ENCODE peak calls at places on chromosomes 2 and 18, in six cellular contexts. One of them, this sample, is unnamed.

GRCh38 chr2:33236457-33236856 is 240.0 kb upstream of the RASGRP3 start:
- DNase-seq in activated CD4-positive, alpha-beta T cell treated with anti-CD3 and anti-CD28 coated beads, Interleukin-2, amount 50 U/mL, for 1 hour: no peak
- DNase-seq in activated CD4-positive, CD25-positive, alpha-beta regulatory T cell treated with anti-CD3 and anti-CD28 coated beads, Interleukin-2, amount 50 U/mL, for 16 hours: no peak
- DNase-seq in stomach: no peak
- DNase-seq in stimulated activated CD4-positive, alpha-beta T cell treated with anti-CD3 and anti-CD28 coated beads, Interleukin-1b, Interleukin-23, amount 100 ng/mL, for 24 hours: no peak
- DNase-seq in mammary epithelial cell: peak
- DNase-seq in this sample: no peak

GRCh38 chr2:241030883-241031282 is 32.5 kb downstream of the SNED1 start:
- DNase-seq in mammary epithelial cell: no peak
- DNase-seq in activated CD4-positive, alpha-beta T cell treated with anti-CD3 and anti-CD28 coated beads, Interleukin-2, amount 50 U/mL, for 1 hour: no peak
- DNase-seq in stomach: no peak
- DNase-seq in activated CD4-positive, CD25-positive, alpha-beta regulatory T cell treated with anti-CD3 and anti-CD28 coated beads, Interleukin-2, amount 50 U/mL, for 16 hours: no peak
- DNase-seq in stimulated activated CD4-positive, alpha-beta T cell treated with anti-CD3 and anti-CD28 coated beads, Interleukin-1b, Interleukin-23, amount 100 ng/mL, for 24 hours: no peak
- DNase-seq in this sample: no peak

GRCh38 chr18:40407913-40408312 is 1547.1 kb upstream of the PIK3C3 start:
- DNase-seq in activated CD4-positive, CD25-positive, alpha-beta regulatory T cell treated with anti-CD3 and anti-CD28 coated beads, Interleukin-2, amount 50 U/mL, for 16 hours: no peak
- DNase-seq in stomach: no peak
- DNase-seq in stimulated activated CD4-positive, alpha-beta T cell treated with anti-CD3 and anti-CD28 coated beads, Interleukin-1b, Interleukin-23, amount 100 ng/mL, for 24 hours: no peak
- DNase-seq in mammary epithelial cell: no peak
- DNase-seq in activated CD4-positive, alpha-beta T cell treated with anti-CD3 and anti-CD28 coated beads, Interleukin-2, amount 50 U/mL, for 1 hour: no peak
- DNase-seq in this sample: no peak

GRCh38 chr2:174535757-174536703 is 49.2 kb upstream of the GPR155 start:
- DNase-seq in stomach: no peak
- DNase-seq in activated CD4-positive, alpha-beta T cell treated with anti-CD3 and anti-CD28 coated beads, Interleukin-2, amount 50 U/mL, for 1 hour: no peak
- DNase-seq in stimulated activated CD4-positive, alpha-beta T cell treated with anti-CD3 and anti-CD28 coated beads, Interleukin-1b, Interleukin-23, amount 100 ng/mL, for 24 hours: no peak
- DNase-seq in activated CD4-positive, CD25-positive, alpha-beta regulatory T cell treated with anti-CD3 and anti-CD28 coated beads, Interleukin-2, amount 50 U/mL, for 16 hours: no peak
- DNase-seq in mammary epithelial cell: no peak
- DNase-seq in this sample: no peak

GRCh38 chr2:96374211-96374951 is 38.8 kb downstream of the NCAPH start:
- DNase-seq in activated CD4-positive, alpha-beta T cell treated with anti-CD3 and anti-CD28 coated beads, Interleukin-2, amount 50 U/mL, for 1 hour: no peak
- DNase-seq in stimulated activated CD4-positive, alpha-beta T cell treated with anti-CD3 and anti-CD28 coated beads, Interleukin-1b, Interleukin-23, amount 100 ng/mL, for 24 hours: no peak
- DNase-seq in mammary epithelial cell: peak
- DNase-seq in stomach: peak
- DNase-seq in activated CD4-positive, CD25-positive, alpha-beta regulatory T cell treated with anti-CD3 and anti-CD28 coated beads, Interleukin-2, amount 50 U/mL, for 16 hours: no peak
- DNase-seq in this sample: no peak

GRCh38 chr2:140657657-140658056 is 1473.2 kb downstream of the LRP1B start:
- DNase-seq in activated CD4-positive, alpha-beta T cell treated with anti-CD3 and anti-CD28 coated beads, Interleukin-2, amount 50 U/mL, for 1 hour: no peak
- DNase-seq in stomach: no peak
- DNase-seq in activated CD4-positive, CD25-positive, alpha-beta regulatory T cell treated with anti-CD3 and anti-CD28 coated beads, Interleukin-2, amount 50 U/mL, for 16 hours: no peak
- DNase-seq in mammary epithelial cell: peak
- DNase-seq in stimulated activated CD4-positive, alpha-beta T cell treated with anti-CD3 and anti-CD28 coated beads, Interleukin-1b, Interleukin-23, amount 100 ng/mL, for 24 hours: no peak
- DNase-seq in this sample: no peak

GRCh38 chr2:83475371-83475770 is 983.7 kb downstream of the SUCLG1 start:
- DNase-seq in activated CD4-positive, alpha-beta T cell treated with anti-CD3 and anti-CD28 coated beads, Interleukin-2, amount 50 U/mL, for 1 hour: no peak
- DNase-seq in mammary epithelial cell: no peak
- DNase-seq in stomach: no peak
- DNase-seq in stimulated activated CD4-positive, alpha-beta T cell treated with anti-CD3 and anti-CD28 coated beads, Interleukin-1b, Interleukin-23, amount 100 ng/mL, for 24 hours: no peak
- DNase-seq in activated CD4-positive, CD25-positive, alpha-beta regulatory T cell treated with anti-CD3 and anti-CD28 coated beads, Interleukin-2, amount 50 U/mL, for 16 hours: no peak
- DNase-seq in this sample: no peak

GRCh38 chr2:201933792-201934229 is 99.8 kb upstream of the FZD7 start:
- DNase-seq in mammary epithelial cell: no peak
- DNase-seq in stimulated activated CD4-positive, alpha-beta T cell treated with anti-CD3 and anti-CD28 coated beads, Interleukin-1b, Interleukin-23, amount 100 ng/mL, for 24 hours: no peak
- DNase-seq in stomach: no peak
- DNase-seq in activated CD4-positive, alpha-beta T cell treated with anti-CD3 and anti-CD28 coated beads, Interleukin-2, amount 50 U/mL, for 1 hour: no peak
- DNase-seq in activated CD4-positive, CD25-positive, alpha-beta regulatory T cell treated with anti-CD3 and anti-CD28 coated beads, Interleukin-2, amount 50 U/mL, for 16 hours: no peak
- DNase-seq in this sample: no peak

GRCh38 chr2:45191972-45192371 is 182.7 kb upstream of the SIX2 start:
- DNase-seq in stomach: no peak
- DNase-seq in activated CD4-positive, alpha-beta T cell treated with anti-CD3 and anti-CD28 coated beads, Interleukin-2, amount 50 U/mL, for 1 hour: no peak
- DNase-seq in mammary epithelial cell: no peak
- DNase-seq in activated CD4-positive, CD25-positive, alpha-beta regulatory T cell treated with anti-CD3 and anti-CD28 coated beads, Interleukin-2, amount 50 U/mL, for 16 hours: no peak
- DNase-seq in stimulated activated CD4-positive, alpha-beta T cell treated with anti-CD3 and anti-CD28 coated beads, Interleukin-1b, Interleukin-23, amount 100 ng/mL, for 24 hours: no peak
- DNase-seq in this sample: no peak

GRCh38 chr2:62293490-62294212 is 97.7 kb downstream of the B3GNT2 start:
- DNase-seq in stimulated activated CD4-positive, alpha-beta T cell treated with anti-CD3 and anti-CD28 coated beads, Interleukin-1b, Interleukin-23, amount 100 ng/mL, for 24 hours: no peak
- DNase-seq in mammary epithelial cell: peak
- DNase-seq in stomach: peak
- DNase-seq in activated CD4-positive, alpha-beta T cell treated with anti-CD3 and anti-CD28 coated beads, Interleukin-2, amount 50 U/mL, for 1 hour: no peak
- DNase-seq in activated CD4-positive, CD25-positive, alpha-beta regulatory T cell treated with anti-CD3 and anti-CD28 coated beads, Interleukin-2, amount 50 U/mL, for 16 hours: no peak
- DNase-seq in this sample: peak

GRCh38 chr2:138447889-138448570 is 53.5 kb upstream of the SPOPL start:
- DNase-seq in activated CD4-positive, alpha-beta T cell treated with anti-CD3 and anti-CD28 coated beads, Interleukin-2, amount 50 U/mL, for 1 hour: no peak
- DNase-seq in mammary epithelial cell: no peak
- DNase-seq in activated CD4-positive, CD25-positive, alpha-beta regulatory T cell treated with anti-CD3 and anti-CD28 coated beads, Interleukin-2, amount 50 U/mL, for 16 hours: no peak
- DNase-seq in stimulated activated CD4-positive, alpha-beta T cell treated with anti-CD3 and anti-CD28 coated beads, Interleukin-1b, Interleukin-23, amount 100 ng/mL, for 24 hours: no peak
- DNase-seq in stomach: no peak
- DNase-seq in this sample: no peak

GRCh38 chr2:241635756-241636155 is 1.2 kb downstream of the THAP4 start:
- DNase-seq in activated CD4-positive, alpha-beta T cell treated with anti-CD3 and anti-CD28 coated beads, Interleukin-2, amount 50 U/mL, for 1 hour: no peak
- DNase-seq in stomach: no peak
- DNase-seq in activated CD4-positive, CD25-positive, alpha-beta regulatory T cell treated with anti-CD3 and anti-CD28 coated beads, Interleukin-2, amount 50 U/mL, for 16 hours: no peak
- DNase-seq in mammary epithelial cell: peak
- DNase-seq in stimulated activated CD4-positive, alpha-beta T cell treated with anti-CD3 and anti-CD28 coated beads, Interleukin-1b, Interleukin-23, amount 100 ng/mL, for 24 hours: no peak
- DNase-seq in this sample: no peak

GRCh38 chr2:44118257-44118656 is 50.4 kb upstream of the PPM1B start:
- DNase-seq in mammary epithelial cell: no peak
- DNase-seq in stimulated activated CD4-positive, alpha-beta T cell treated with anti-CD3 and anti-CD28 coated beads, Interleukin-1b, Interleukin-23, amount 100 ng/mL, for 24 hours: no peak
- DNase-seq in activated CD4-positive, alpha-beta T cell treated with anti-CD3 and anti-CD28 coated beads, Interleukin-2, amount 50 U/mL, for 1 hour: no peak
- DNase-seq in stomach: no peak
- DNase-seq in activated CD4-positive, CD25-positive, alpha-beta regulatory T cell treated with anti-CD3 and anti-CD28 coated beads, Interleukin-2, amount 50 U/mL, for 16 hours: no peak
- DNase-seq in this sample: no peak

GRCh38 chr2:30213326-30213725 is 18.0 kb upstream of the LBH start:
- DNase-seq in stimulated activated CD4-positive, alpha-beta T cell treated with anti-CD3 and anti-CD28 coated beads, Interleukin-1b, Interleukin-23, amount 100 ng/mL, for 24 hours: no peak
- DNase-seq in activated CD4-positive, CD25-positive, alpha-beta regulatory T cell treated with anti-CD3 and anti-CD28 coated beads, Interleukin-2, amount 50 U/mL, for 16 hours: no peak
- DNase-seq in activated CD4-positive, alpha-beta T cell treated with anti-CD3 and anti-CD28 coated beads, Interleukin-2, amount 50 U/mL, for 1 hour: no peak
- DNase-seq in stomach: peak
- DNase-seq in mammary epithelial cell: no peak
- DNase-seq in this sample: no peak

GRCh38 chr2:43106767-43107527 is 119.5 kb downstream of the ZFP36L2 start:
- DNase-seq in activated CD4-positive, CD25-positive, alpha-beta regulatory T cell treated with anti-CD3 and anti-CD28 coated beads, Interleukin-2, amount 50 U/mL, for 16 hours: no peak
- DNase-seq in activated CD4-positive, alpha-beta T cell treated with anti-CD3 and anti-CD28 coated beads, Interleukin-2, amount 50 U/mL, for 1 hour: no peak
- DNase-seq in stimulated activated CD4-positive, alpha-beta T cell treated with anti-CD3 and anti-CD28 coated beads, Interleukin-1b, Interleukin-23, amount 100 ng/mL, for 24 hours: no peak
- DNase-seq in mammary epithelial cell: no peak
- DNase-seq in stomach: no peak
- DNase-seq in this sample: no peak

GRCh38 chr2:86764661-86765307 is 25.9 kb downstream of the CD8A start:
- DNase-seq in stomach: no peak
- DNase-seq in mammary epithelial cell: peak
- DNase-seq in activated CD4-positive, CD25-positive, alpha-beta regulatory T cell treated with anti-CD3 and anti-CD28 coated beads, Interleukin-2, amount 50 U/mL, for 16 hours: no peak
- DNase-seq in activated CD4-positive, alpha-beta T cell treated with anti-CD3 and anti-CD28 coated beads, Interleukin-2, amount 50 U/mL, for 1 hour: no peak
- DNase-seq in stimulated activated CD4-positive, alpha-beta T cell treated with anti-CD3 and anti-CD28 coated beads, Interleukin-1b, Interleukin-23, amount 100 ng/mL, for 24 hours: no peak
- DNase-seq in this sample: no peak

GRCh38 chr2:215825709-215826108 is 187.6 kb downstream of the MREG start:
- DNase-seq in activated CD4-positive, alpha-beta T cell treated with anti-CD3 and anti-CD28 coated beads, Interleukin-2, amount 50 U/mL, for 1 hour: no peak
- DNase-seq in activated CD4-positive, CD25-positive, alpha-beta regulatory T cell treated with anti-CD3 and anti-CD28 coated beads, Interleukin-2, amount 50 U/mL, for 16 hours: no peak
- DNase-seq in mammary epithelial cell: no peak
- DNase-seq in stomach: no peak
- DNase-seq in stimulated activated CD4-positive, alpha-beta T cell treated with anti-CD3 and anti-CD28 coated beads, Interleukin-1b, Interleukin-23, amount 100 ng/mL, for 24 hours: no peak
- DNase-seq in this sample: no peak

This sample was measured in H1.